ENCODE peak calls at places on chromosomes 1 and 21, in nine cellular contexts. One of them, this sample, is unnamed.
A peak's percentile ranks its signal among the peaks of the same experiment; 100 is the strongest.

GRCh38 chr1:158989424-158989823 is 20.3 kb upstream of the IFI16 start:
- DNase-seq in breast epithelium: no peak
- DNase-seq in stimulated activated CD8-positive, alpha-beta memory T cell treated with anti-CD3 and anti-CD28 coated beads, Interleukin-7, amount 100 ng/mL, for 24 hours: no peak
- DNase-seq in stimulated activated CD4-positive, alpha-beta T cell treated with anti-CD3 and anti-CD28 coated beads, Interleukin-12 subunit alpha, Interleukin-12 subunit beta, amount 100 ng/mL, for 4 hours: no peak
- DNase-seq in transverse colon: no peak
- DNase-seq in NCI-H1694 treated with DMSO at 0.1 percent for 48 hours: no peak
- DNase-seq in activated CD8-positive, alpha-beta memory T cell treated with anti-CD3 and anti-CD28 coated beads, Interleukin-2, amount 50 U/mL, for 48 hours: no peak
- DNase-seq in NCI-H1092: no peak
- DNase-seq in progenitor cell of endocrine pancreas: no peak
- DNase-seq in this sample: no peak

GRCh38 chr1:100184536-100184935 is 6.5 kb upstream of the LRRC39 start:
- DNase-seq in transverse colon: no peak
- DNase-seq in progenitor cell of endocrine pancreas: no peak
- DNase-seq in breast epithelium: no peak
- DNase-seq in activated CD8-positive, alpha-beta memory T cell treated with anti-CD3 and anti-CD28 coated beads, Interleukin-2, amount 50 U/mL, for 48 hours: no peak
- DNase-seq in NCI-H1694 treated with DMSO at 0.1 percent for 48 hours: no peak
- DNase-seq in stimulated activated CD4-positive, alpha-beta T cell treated with anti-CD3 and anti-CD28 coated beads, Interleukin-12 subunit alpha, Interleukin-12 subunit beta, amount 100 ng/mL, for 4 hours: no peak
- DNase-seq in stimulated activated CD8-positive, alpha-beta memory T cell treated with anti-CD3 and anti-CD28 coated beads, Interleukin-7, amount 100 ng/mL, for 24 hours: no peak
- DNase-seq in NCI-H1092: no peak
- DNase-seq in this sample: no peak

GRCh38 chr1:92931691-92932090 is 29.6 kb downstream of the DIPK1A start:
- DNase-seq in breast epithelium: no peak
- DNase-seq in stimulated activated CD4-positive, alpha-beta T cell treated with anti-CD3 and anti-CD28 coated beads, Interleukin-12 subunit alpha, Interleukin-12 subunit beta, amount 100 ng/mL, for 4 hours: no peak
- DNase-seq in stimulated activated CD8-positive, alpha-beta memory T cell treated with anti-CD3 and anti-CD28 coated beads, Interleukin-7, amount 100 ng/mL, for 24 hours: no peak
- DNase-seq in NCI-H1092: no peak
- DNase-seq in progenitor cell of endocrine pancreas: no peak
- DNase-seq in transverse colon: no peak
- DNase-seq in NCI-H1694 treated with DMSO at 0.1 percent for 48 hours: no peak
- DNase-seq in activated CD8-positive, alpha-beta memory T cell treated with anti-CD3 and anti-CD28 coated beads, Interleukin-2, amount 50 U/mL, for 48 hours: no peak
- DNase-seq in this sample: no peak

GRCh38 chr1:204295666-204296065 is 64.1 kb downstream of the PLEKHA6 start:
- DNase-seq in NCI-H1694 treated with DMSO at 0.1 percent for 48 hours: no peak
- DNase-seq in activated CD8-positive, alpha-beta memory T cell treated with anti-CD3 and anti-CD28 coated beads, Interleukin-2, amount 50 U/mL, for 48 hours: no peak
- DNase-seq in NCI-H1092: no peak
- DNase-seq in breast epithelium: no peak
- DNase-seq in stimulated activated CD8-positive, alpha-beta memory T cell treated with anti-CD3 and anti-CD28 coated beads, Interleukin-7, amount 100 ng/mL, for 24 hours: no peak
- DNase-seq in progenitor cell of endocrine pancreas: no peak
- DNase-seq in stimulated activated CD4-positive, alpha-beta T cell treated with anti-CD3 and anti-CD28 coated beads, Interleukin-12 subunit alpha, Interleukin-12 subunit beta, amount 100 ng/mL, for 4 hours: no peak
- DNase-seq in transverse colon: peak; percentile 46
- DNase-seq in this sample: no peak

GRCh38 chr1:207644852-207645631 is at the start of gene CR1L:
- DNase-seq in NCI-H1092: peak; percentile 72
- DNase-seq in transverse colon: peak; percentile 62
- DNase-seq in breast epithelium: peak; percentile 71
- DNase-seq in NCI-H1694 treated with DMSO at 0.1 percent for 48 hours: no peak
- DNase-seq in stimulated activated CD4-positive, alpha-beta T cell treated with anti-CD3 and anti-CD28 coated beads, Interleukin-12 subunit alpha, Interleukin-12 subunit beta, amount 100 ng/mL, for 4 hours: peak; percentile 67
- DNase-seq in progenitor cell of endocrine pancreas: no peak
- DNase-seq in stimulated activated CD8-positive, alpha-beta memory T cell treated with anti-CD3 and anti-CD28 coated beads, Interleukin-7, amount 100 ng/mL, for 24 hours: peak; percentile 37
- DNase-seq in activated CD8-positive, alpha-beta memory T cell treated with anti-CD3 and anti-CD28 coated beads, Interleukin-2, amount 50 U/mL, for 48 hours: peak; percentile 86
- DNase-seq in this sample: peak; percentile 52

GRCh38 chr1:37171651-37172050 is 137.3 kb upstream of the GRIK3 start:
- DNase-seq in transverse colon: no peak
- DNase-seq in progenitor cell of endocrine pancreas: no peak
- DNase-seq in activated CD8-positive, alpha-beta memory T cell treated with anti-CD3 and anti-CD28 coated beads, Interleukin-2, amount 50 U/mL, for 48 hours: no peak
- DNase-seq in breast epithelium: no peak
- DNase-seq in NCI-H1694 treated with DMSO at 0.1 percent for 48 hours: no peak
- DNase-seq in stimulated activated CD8-positive, alpha-beta memory T cell treated with anti-CD3 and anti-CD28 coated beads, Interleukin-7, amount 100 ng/mL, for 24 hours: no peak
- DNase-seq in stimulated activated CD4-positive, alpha-beta T cell treated with anti-CD3 and anti-CD28 coated beads, Interleukin-12 subunit alpha, Interleukin-12 subunit beta, amount 100 ng/mL, for 4 hours: no peak
- DNase-seq in NCI-H1092: no peak
- DNase-seq in this sample: no peak

GRCh38 chr21:41399401-41399800 is 26.6 kb upstream of the MX1 start:
- DNase-seq in stimulated activated CD8-positive, alpha-beta memory T cell treated with anti-CD3 and anti-CD28 coated beads, Interleukin-7, amount 100 ng/mL, for 24 hours: no peak
- DNase-seq in breast epithelium: no peak
- DNase-seq in NCI-H1092: no peak
- DNase-seq in NCI-H1694 treated with DMSO at 0.1 percent for 48 hours: no peak
- DNase-seq in transverse colon: no peak
- DNase-seq in progenitor cell of endocrine pancreas: no peak
- DNase-seq in activated CD8-positive, alpha-beta memory T cell treated with anti-CD3 and anti-CD28 coated beads, Interleukin-2, amount 50 U/mL, for 48 hours: no peak
- DNase-seq in stimulated activated CD4-positive, alpha-beta T cell treated with anti-CD3 and anti-CD28 coated beads, Interleukin-12 subunit alpha, Interleukin-12 subunit beta, amount 100 ng/mL, for 4 hours: no peak
- DNase-seq in this sample: no peak

GRCh38 chr1:44674113-44675000 is at the start of the genes ARMH1 and TMEM53:
- DNase-seq in NCI-H1092: peak; percentile 100
- DNase-seq in activated CD8-positive, alpha-beta memory T cell treated with anti-CD3 and anti-CD28 coated beads, Interleukin-2, amount 50 U/mL, for 48 hours: peak; percentile 97
- DNase-seq in transverse colon: peak; percentile 99
- DNase-seq in stimulated activated CD8-positive, alpha-beta memory T cell treated with anti-CD3 and anti-CD28 coated beads, Interleukin-7, amount 100 ng/mL, for 24 hours: peak; percentile 92
- DNase-seq in progenitor cell of endocrine pancreas: peak; percentile 98
- DNase-seq in NCI-H1694 treated with DMSO at 0.1 percent for 48 hours: peak; percentile 97
- DNase-seq in stimulated activated CD4-positive, alpha-beta T cell treated with anti-CD3 and anti-CD28 coated beads, Interleukin-12 subunit alpha, Interleukin-12 subunit beta, amount 100 ng/mL, for 4 hours: peak; percentile 94
- DNase-seq in breast epithelium: peak; percentile 100
- DNase-seq in this sample: peak; percentile 94

GRCh38 chr1:152836881-152837280 is 5.8 kb upstream of the LCE6A start:
- DNase-seq in transverse colon: no peak
- DNase-seq in stimulated activated CD4-positive, alpha-beta T cell treated with anti-CD3 and anti-CD28 coated beads, Interleukin-12 subunit alpha, Interleukin-12 subunit beta, amount 100 ng/mL, for 4 hours: no peak
- DNase-seq in breast epithelium: no peak
- DNase-seq in NCI-H1694 treated with DMSO at 0.1 percent for 48 hours: no peak
- DNase-seq in activated CD8-positive, alpha-beta memory T cell treated with anti-CD3 and anti-CD28 coated beads, Interleukin-2, amount 50 U/mL, for 48 hours: no peak
- DNase-seq in stimulated activated CD8-positive, alpha-beta memory T cell treated with anti-CD3 and anti-CD28 coated beads, Interleukin-7, amount 100 ng/mL, for 24 hours: no peak
- DNase-seq in NCI-H1092: no peak
- DNase-seq in progenitor cell of endocrine pancreas: no peak
- DNase-seq in this sample: no peak

GRCh38 chr1:165367375-165367993 is 11.0 kb upstream of the LMX1A start:
- DNase-seq in progenitor cell of endocrine pancreas: peak; percentile 85
- DNase-seq in activated CD8-positive, alpha-beta memory T cell treated with anti-CD3 and anti-CD28 coated beads, Interleukin-2, amount 50 U/mL, for 48 hours: peak; percentile 95
- DNase-seq in transverse colon: peak; percentile 83
- DNase-seq in stimulated activated CD8-positive, alpha-beta memory T cell treated with anti-CD3 and anti-CD28 coated beads, Interleukin-7, amount 100 ng/mL, for 24 hours: peak; percentile 65
- DNase-seq in stimulated activated CD4-positive, alpha-beta T cell treated with anti-CD3 and anti-CD28 coated beads, Interleukin-12 subunit alpha, Interleukin-12 subunit beta, amount 100 ng/mL, for 4 hours: peak; percentile 76
- DNase-seq in NCI-H1694 treated with DMSO at 0.1 percent for 48 hours: peak; percentile 56
- DNase-seq in breast epithelium: peak; percentile 71
- DNase-seq in NCI-H1092: peak; percentile 90
- DNase-seq in this sample: peak; percentile 63

GRCh38 chr1:119712342-119713038 is 756 bp downstream of the PHGDH start:
- DNase-seq in progenitor cell of endocrine pancreas: peak; percentile 62
- DNase-seq in breast epithelium: peak; percentile 41
- DNase-seq in NCI-H1092: peak; percentile 68
- DNase-seq in stimulated activated CD8-positive, alpha-beta memory T cell treated with anti-CD3 and anti-CD28 coated beads, Interleukin-7, amount 100 ng/mL, for 24 hours: peak; percentile 35
- DNase-seq in NCI-H1694 treated with DMSO at 0.1 percent for 48 hours: peak; percentile 82
- DNase-seq in stimulated activated CD4-positive, alpha-beta T cell treated with anti-CD3 and anti-CD28 coated beads, Interleukin-12 subunit alpha, Interleukin-12 subunit beta, amount 100 ng/mL, for 4 hours: peak; percentile 30
- DNase-seq in activated CD8-positive, alpha-beta memory T cell treated with anti-CD3 and anti-CD28 coated beads, Interleukin-2, amount 50 U/mL, for 48 hours: peak; percentile 79
- DNase-seq in transverse colon: peak; percentile 65
- DNase-seq in this sample: no peak

GRCh38 chr1:234971586-234972297 is 156.9 kb downstream of the TOMM20 start:
- DNase-seq in stimulated activated CD4-positive, alpha-beta T cell treated with anti-CD3 and anti-CD28 coated beads, Interleukin-12 subunit alpha, Interleukin-12 subunit beta, amount 100 ng/mL, for 4 hours: no peak
- DNase-seq in stimulated activated CD8-positive, alpha-beta memory T cell treated with anti-CD3 and anti-CD28 coated beads, Interleukin-7, amount 100 ng/mL, for 24 hours: no peak
- DNase-seq in activated CD8-positive, alpha-beta memory T cell treated with anti-CD3 and anti-CD28 coated beads, Interleukin-2, amount 50 U/mL, for 48 hours: peak; percentile 46
- DNase-seq in transverse colon: no peak
- DNase-seq in NCI-H1092: no peak
- DNase-seq in breast epithelium: no peak
- DNase-seq in NCI-H1694 treated with DMSO at 0.1 percent for 48 hours: no peak
- DNase-seq in progenitor cell of endocrine pancreas: no peak
- DNase-seq in this sample: no peak

GRCh38 chr1:27689423-27690173 is 17.6 kb upstream of the IFI6 start:
- DNase-seq in NCI-H1694 treated with DMSO at 0.1 percent for 48 hours: no peak
- DNase-seq in stimulated activated CD4-positive, alpha-beta T cell treated with anti-CD3 and anti-CD28 coated beads, Interleukin-12 subunit alpha, Interleukin-12 subunit beta, amount 100 ng/mL, for 4 hours: no peak
- DNase-seq in progenitor cell of endocrine pancreas: no peak
- DNase-seq in stimulated activated CD8-positive, alpha-beta memory T cell treated with anti-CD3 and anti-CD28 coated beads, Interleukin-7, amount 100 ng/mL, for 24 hours: no peak
- DNase-seq in breast epithelium: no peak
- DNase-seq in transverse colon: no peak
- DNase-seq in NCI-H1092: no peak
- DNase-seq in activated CD8-positive, alpha-beta memory T cell treated with anti-CD3 and anti-CD28 coated beads, Interleukin-2, amount 50 U/mL, for 48 hours: no peak
- DNase-seq in this sample: no peak

GRCh38 chr1:165900576-165901380 is 73.4 kb downstream of the UCK2 start:
- DNase-seq in activated CD8-positive, alpha-beta memory T cell treated with anti-CD3 and anti-CD28 coated beads, Interleukin-2, amount 50 U/mL, for 48 hours: no peak
- DNase-seq in transverse colon: no peak
- DNase-seq in NCI-H1694 treated with DMSO at 0.1 percent for 48 hours: peak; percentile 48
- DNase-seq in stimulated activated CD8-positive, alpha-beta memory T cell treated with anti-CD3 and anti-CD28 coated beads, Interleukin-7, amount 100 ng/mL, for 24 hours: no peak
- DNase-seq in breast epithelium: no peak
- DNase-seq in stimulated activated CD4-positive, alpha-beta T cell treated with anti-CD3 and anti-CD28 coated beads, Interleukin-12 subunit alpha, Interleukin-12 subunit beta, amount 100 ng/mL, for 4 hours: no peak
- DNase-seq in NCI-H1092: no peak
- DNase-seq in progenitor cell of endocrine pancreas: no peak
- DNase-seq in this sample: no peak

GRCh38 chr1:119324198-119324597 is 44.4 kb upstream of the HAO2 start:
- DNase-seq in stimulated activated CD8-positive, alpha-beta memory T cell treated with anti-CD3 and anti-CD28 coated beads, Interleukin-7, amount 100 ng/mL, for 24 hours: no peak
- DNase-seq in transverse colon: no peak
- DNase-seq in activated CD8-positive, alpha-beta memory T cell treated with anti-CD3 and anti-CD28 coated beads, Interleukin-2, amount 50 U/mL, for 48 hours: no peak
- DNase-seq in breast epithelium: no peak
- DNase-seq in progenitor cell of endocrine pancreas: no peak
- DNase-seq in stimulated activated CD4-positive, alpha-beta T cell treated with anti-CD3 and anti-CD28 coated beads, Interleukin-12 subunit alpha, Interleukin-12 subunit beta, amount 100 ng/mL, for 4 hours: no peak
- DNase-seq in NCI-H1092: no peak
- DNase-seq in NCI-H1694 treated with DMSO at 0.1 percent for 48 hours: no peak
- DNase-seq in this sample: no peak

GRCh38 chr1:19254416-19254815 is 2.8 kb downstream of the MRTO4 start:
- DNase-seq in breast epithelium: no peak
- DNase-seq in transverse colon: no peak
- DNase-seq in progenitor cell of endocrine pancreas: no peak
- DNase-seq in NCI-H1694 treated with DMSO at 0.1 percent for 48 hours: no peak
- DNase-seq in stimulated activated CD8-positive, alpha-beta memory T cell treated with anti-CD3 and anti-CD28 coated beads, Interleukin-7, amount 100 ng/mL, for 24 hours: no peak
- DNase-seq in stimulated activated CD4-positive, alpha-beta T cell treated with anti-CD3 and anti-CD28 coated beads, Interleukin-12 subunit alpha, Interleukin-12 subunit beta, amount 100 ng/mL, for 4 hours: no peak
- DNase-seq in activated CD8-positive, alpha-beta memory T cell treated with anti-CD3 and anti-CD28 coated beads, Interleukin-2, amount 50 U/mL, for 48 hours: no peak
- DNase-seq in NCI-H1092: no peak
- DNase-seq in this sample: no peak

GRCh38 chr1:68379085-68379478 is 70.7 kb downstream of the RPE65 start:
- DNase-seq in NCI-H1092: no peak
- DNase-seq in stimulated activated CD4-positive, alpha-beta T cell treated with anti-CD3 and anti-CD28 coated beads, Interleukin-12 subunit alpha, Interleukin-12 subunit beta, amount 100 ng/mL, for 4 hours: no peak
- DNase-seq in breast epithelium: no peak
- DNase-seq in transverse colon: no peak
- DNase-seq in activated CD8-positive, alpha-beta memory T cell treated with anti-CD3 and anti-CD28 coated beads, Interleukin-2, amount 50 U/mL, for 48 hours: no peak
- DNase-seq in progenitor cell of endocrine pancreas: no peak
- DNase-seq in stimulated activated CD8-positive, alpha-beta memory T cell treated with anti-CD3 and anti-CD28 coated beads, Interleukin-7, amount 100 ng/mL, for 24 hours: no peak
- DNase-seq in NCI-H1694 treated with DMSO at 0.1 percent for 48 hours: no peak
- DNase-seq in this sample: no peak

GRCh38 chr1:90973897-90974798 is 47.7 kb downstream of the ZNF644 start:
- DNase-seq in NCI-H1092: no peak
- DNase-seq in progenitor cell of endocrine pancreas: no peak
- DNase-seq in breast epithelium: no peak
- DNase-seq in stimulated activated CD8-positive, alpha-beta memory T cell treated with anti-CD3 and anti-CD28 coated beads, Interleukin-7, amount 100 ng/mL, for 24 hours: no peak
- DNase-seq in activated CD8-positive, alpha-beta memory T cell treated with anti-CD3 and anti-CD28 coated beads, Interleukin-2, amount 50 U/mL, for 48 hours: no peak
- DNase-seq in stimulated activated CD4-positive, alpha-beta T cell treated with anti-CD3 and anti-CD28 coated beads, Interleukin-12 subunit alpha, Interleukin-12 subunit beta, amount 100 ng/mL, for 4 hours: no peak
- DNase-seq in transverse colon: no peak
- DNase-seq in NCI-H1694 treated with DMSO at 0.1 percent for 48 hours: no peak
- DNase-seq in this sample: no peak

GRCh38 chr1:7657287-7658126 is 113.6 kb upstream of the VAMP3 start:
- DNase-seq in progenitor cell of endocrine pancreas: no peak
- DNase-seq in transverse colon: no peak
- DNase-seq in NCI-H1694 treated with DMSO at 0.1 percent for 48 hours: no peak
- DNase-seq in NCI-H1092: no peak
- DNase-seq in stimulated activated CD4-positive, alpha-beta T cell treated with anti-CD3 and anti-CD28 coated beads, Interleukin-12 subunit alpha, Interleukin-12 subunit beta, amount 100 ng/mL, for 4 hours: no peak
- DNase-seq in breast epithelium: no peak
- DNase-seq in stimulated activated CD8-positive, alpha-beta memory T cell treated with anti-CD3 and anti-CD28 coated beads, Interleukin-7, amount 100 ng/mL, for 24 hours: no peak
- DNase-seq in activated CD8-positive, alpha-beta memory T cell treated with anti-CD3 and anti-CD28 coated beads, Interleukin-2, amount 50 U/mL, for 48 hours: no peak
- DNase-seq in this sample: no peak

GRCh38 chr21:25506887-25507286 is 100.4 kb downstream of the MRPL39 start:
- DNase-seq in stimulated activated CD4-positive, alpha-beta T cell treated with anti-CD3 and anti-CD28 coated beads, Interleukin-12 subunit alpha, Interleukin-12 subunit beta, amount 100 ng/mL, for 4 hours: no peak
- DNase-seq in progenitor cell of endocrine pancreas: no peak
- DNase-seq in breast epithelium: no peak
- DNase-seq in NCI-H1694 treated with DMSO at 0.1 percent for 48 hours: no peak
- DNase-seq in stimulated activated CD8-positive, alpha-beta memory T cell treated with anti-CD3 and anti-CD28 coated beads, Interleukin-7, amount 100 ng/mL, for 24 hours: no peak
- DNase-seq in NCI-H1092: no peak
- DNase-seq in activated CD8-positive, alpha-beta memory T cell treated with anti-CD3 and anti-CD28 coated beads, Interleukin-2, amount 50 U/mL, for 48 hours: no peak
- DNase-seq in transverse colon: no peak
- DNase-seq in this sample: no peak

This sample was measured in T-helper 17 cell.